ENCODE peak calls at places on chromosomes 12 and 14, in four cellular contexts. One of them, this sample, is unnamed.

GRCh38 chr14:64801800-64802199 is 77.9 kb downstream of the SPTB start:
- DNase-seq in OCI-LY7: no peak
- DNase-seq in HCT116: no peak
- DNase-seq in CD4-positive, alpha-beta T cell: no peak
- DNase-seq in this sample: no peak

GRCh38 chr12:75489613-75490210 is 9.2 kb downstream of the GLIPR1 start:
- DNase-seq in CD4-positive, alpha-beta T cell: no peak
- DNase-seq in OCI-LY7: no peak
- DNase-seq in HCT116: peak; percentile 62
- DNase-seq in this sample: peak; percentile 68

GRCh38 chr14:34051966-34052657 is 101.2 kb upstream of the EGLN3 start:
- DNase-seq in HCT116: peak; percentile 88
- DNase-seq in OCI-LY7: no peak
- DNase-seq in CD4-positive, alpha-beta T cell: no peak
- DNase-seq in this sample: no peak

GRCh38 chr14:34797747-34798583 is 77.2 kb downstream of the BAZ1A start:
- DNase-seq in CD4-positive, alpha-beta T cell: no peak
- DNase-seq in OCI-LY7: no peak
- DNase-seq in HCT116: no peak
- DNase-seq in this sample: no peak

GRCh38 chr14:55454264-55455151 is 14.1 kb upstream of the TBPL2 start:
- DNase-seq in HCT116: peak; percentile 83
- DNase-seq in CD4-positive, alpha-beta T cell: no peak
- DNase-seq in OCI-LY7: no peak
- DNase-seq in this sample: peak; percentile 88

GRCh38 chr12:47021298-47021697 is 58.1 kb upstream of the PCED1B start:
- DNase-seq in CD4-positive, alpha-beta T cell: no peak
- DNase-seq in HCT116: peak; percentile 90
- DNase-seq in OCI-LY7: peak; percentile 56
- DNase-seq in this sample: peak; percentile 36

GRCh38 chr14:83355609-83356008 is 1822.0 kb upstream of the SEL1L start:
- DNase-seq in CD4-positive, alpha-beta T cell: no peak
- DNase-seq in OCI-LY7: peak; percentile 50
- DNase-seq in HCT116: no peak
- DNase-seq in this sample: no peak

GRCh38 chr14:100384819-100385813 is 62.0 kb downstream of the SLC25A47 start:
- DNase-seq in OCI-LY7: peak; percentile 19
- DNase-seq in HCT116: peak; percentile 35
- DNase-seq in CD4-positive, alpha-beta T cell: no peak
- DNase-seq in this sample: peak; percentile 81

GRCh38 chr12:5748027-5748426 is 197.0 kb downstream of the ANO2 start:
- DNase-seq in HCT116: no peak
- DNase-seq in CD4-positive, alpha-beta T cell: no peak
- DNase-seq in OCI-LY7: no peak
- DNase-seq in this sample: no peak

DNA sequence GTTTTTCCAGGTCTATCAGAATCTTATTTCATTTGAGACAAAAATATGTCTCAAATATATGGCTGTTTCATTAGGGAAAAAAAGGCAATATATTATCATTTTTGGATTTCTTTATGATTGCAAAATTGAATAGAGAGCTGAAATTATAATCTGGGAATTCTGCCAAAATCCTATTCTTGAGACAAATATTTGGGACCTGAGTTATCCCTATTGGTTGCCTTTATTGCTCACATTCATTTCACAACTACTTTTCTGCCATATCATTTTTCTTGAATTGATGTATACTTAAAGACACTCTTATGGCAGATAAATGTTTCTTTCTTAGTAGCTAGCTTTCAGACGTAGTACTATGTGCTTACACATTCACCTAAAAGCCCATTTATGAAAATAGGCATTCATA is 241.6 kb upstream of the NOVA1 start:
- DNase-seq in CD4-positive, alpha-beta T cell: no peak
- DNase-seq in HCT116: no peak
- DNase-seq in OCI-LY7: no peak
- DNase-seq in this sample: no peak
- H3K9me3 ChIP-seq in CD4-positive, alpha-beta T cell: no peaks in the 10 kb centered on the region
- H3K9me3 ChIP-seq in HCT116: peaks cover 37% of the 10 kb centered on the region
- H3K9me3 ChIP-seq in OCI-LY7: peaks cover 22% of the 10 kb centered on the region
- H3K9me3 ChIP-seq in this sample: no peaks in the 10 kb centered on the region

GRCh38 chr14:80681651-80682050 is 259.9 kb downstream of the CEP128 start:
- DNase-seq in HCT116: no peak
- DNase-seq in CD4-positive, alpha-beta T cell: no peak
- DNase-seq in OCI-LY7: no peak
- DNase-seq in this sample: no peak

GRCh38 chr14:80678436-80678835 is 263.1 kb downstream of the CEP128 start:
- DNase-seq in HCT116: no peak
- DNase-seq in OCI-LY7: no peak
- DNase-seq in CD4-positive, alpha-beta T cell: no peak
- DNase-seq in this sample: no peak

GRCh38 chr14:80679273-80679672 is 262.3 kb downstream of the CEP128 start:
- DNase-seq in HCT116: no peak
- DNase-seq in OCI-LY7: no peak
- DNase-seq in CD4-positive, alpha-beta T cell: no peak
- DNase-seq in this sample: no peak
- H3K9me3 ChIP-seq in HCT116: peaks cover 4% of the 10 kb centered on the region
- H3K9me3 ChIP-seq in OCI-LY7: peaks cover 4% of the 10 kb centered on the region
- H3K9me3 ChIP-seq in CD4-positive, alpha-beta T cell: peaks cover 19% of the 10 kb centered on the region
- H3K9me3 ChIP-seq in this sample: no peaks in the 10 kb centered on the region

DNA sequence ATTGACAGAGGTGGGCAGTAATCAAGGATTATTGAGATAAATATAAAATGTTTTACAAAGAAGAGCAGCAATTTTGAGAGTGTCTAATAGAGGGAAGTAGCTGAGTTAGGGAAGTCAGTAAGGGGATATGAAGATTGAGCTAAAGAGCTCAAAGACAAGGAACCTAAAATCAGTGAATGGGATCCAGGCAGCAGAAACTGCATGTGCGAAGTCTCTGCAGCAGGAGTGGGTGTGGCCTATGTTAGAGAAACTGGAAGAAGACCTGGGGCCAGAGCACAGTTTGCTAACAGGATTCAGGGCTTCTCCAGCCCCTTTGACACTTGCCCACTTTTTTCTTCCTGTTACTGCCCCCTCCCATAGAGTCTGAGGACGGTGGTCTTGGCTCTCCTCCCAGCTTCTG is 36.3 kb upstream of the PLXNC1 start:
- DNase-seq in CD4-positive, alpha-beta T cell: no peak
- DNase-seq in OCI-LY7: no peak
- DNase-seq in HCT116: no peak
- DNase-seq in this sample: no peak
- H3K9me3 ChIP-seq in CD4-positive, alpha-beta T cell: no peaks in the 10 kb centered on the region
- H3K9me3 ChIP-seq in OCI-LY7: no peaks in the 10 kb centered on the region
- H3K9me3 ChIP-seq in HCT116: no peaks in the 10 kb centered on the region
- H3K9me3 ChIP-seq in this sample: no peaks in the 10 kb centered on the region

DNA sequence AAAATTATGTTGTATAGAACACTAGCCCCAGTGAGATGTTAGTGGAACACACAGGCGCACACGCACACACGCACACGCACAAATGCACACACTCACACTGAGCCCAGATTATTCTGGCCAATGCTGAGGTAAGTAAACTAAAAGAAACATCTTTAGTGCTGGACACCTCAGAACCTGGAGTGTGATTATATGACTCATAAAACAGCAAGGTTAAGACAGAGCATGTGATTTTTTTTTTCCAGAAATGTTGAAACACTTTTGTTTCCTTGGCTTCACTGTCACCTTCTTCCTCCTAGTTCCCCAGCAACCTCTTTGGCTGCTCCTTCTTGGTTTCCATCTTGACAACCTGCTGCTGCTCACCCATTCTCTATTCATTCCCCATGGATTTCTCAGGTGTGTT is 141.0 kb upstream of the ALG10B start:
- DNase-seq in CD4-positive, alpha-beta T cell: no peak
- DNase-seq in OCI-LY7: no peak
- DNase-seq in HCT116: no peak
- DNase-seq in this sample: no peak
- H3K9me3 ChIP-seq in CD4-positive, alpha-beta T cell: no peaks in the 10 kb centered on the region
- H3K9me3 ChIP-seq in OCI-LY7: no peaks in the 10 kb centered on the region
- H3K9me3 ChIP-seq in HCT116: no peaks in the 10 kb centered on the region
- H3K9me3 ChIP-seq in this sample: peaks cover 5% of the 10 kb centered on the region

GRCh38 chr12:967641-968040 is 18.1 kb upstream of the RAD52 start:
- DNase-seq in CD4-positive, alpha-beta T cell: no peak
- DNase-seq in OCI-LY7: no peak
- DNase-seq in HCT116: no peak
- DNase-seq in this sample: no peak
- H3K9me3 ChIP-seq in CD4-positive, alpha-beta T cell: no peaks in the 10 kb centered on the region
- H3K9me3 ChIP-seq in OCI-LY7: no peaks in the 10 kb centered on the region
- H3K9me3 ChIP-seq in HCT116: no peaks in the 10 kb centered on the region
- H3K9me3 ChIP-seq in this sample: no peaks in the 10 kb centered on the region

GRCh38 chr14:61376314-61376713 is 54.9 kb downstream of the PRKCH start:
- DNase-seq in HCT116: no peak
- DNase-seq in CD4-positive, alpha-beta T cell: no peak
- DNase-seq in OCI-LY7: no peak
- DNase-seq in this sample: no peak

GRCh38 chr14:61375218-61375617 is 53.8 kb downstream of the PRKCH start:
- DNase-seq in HCT116: no peak
- DNase-seq in OCI-LY7: no peak
- DNase-seq in CD4-positive, alpha-beta T cell: no peak
- DNase-seq in this sample: no peak

GRCh38 chr14:61372379-61372778 is 51.0 kb downstream of the PRKCH start:
- DNase-seq in OCI-LY7: no peak
- DNase-seq in HCT116: no peak
- DNase-seq in CD4-positive, alpha-beta T cell: no peak
- DNase-seq in this sample: no peak

GRCh38 chr14:61374284-61374683 is 52.9 kb downstream of the PRKCH start:
- DNase-seq in OCI-LY7: peak; percentile 8
- DNase-seq in CD4-positive, alpha-beta T cell: no peak
- DNase-seq in HCT116: no peak
- DNase-seq in this sample: no peak

DNA sequence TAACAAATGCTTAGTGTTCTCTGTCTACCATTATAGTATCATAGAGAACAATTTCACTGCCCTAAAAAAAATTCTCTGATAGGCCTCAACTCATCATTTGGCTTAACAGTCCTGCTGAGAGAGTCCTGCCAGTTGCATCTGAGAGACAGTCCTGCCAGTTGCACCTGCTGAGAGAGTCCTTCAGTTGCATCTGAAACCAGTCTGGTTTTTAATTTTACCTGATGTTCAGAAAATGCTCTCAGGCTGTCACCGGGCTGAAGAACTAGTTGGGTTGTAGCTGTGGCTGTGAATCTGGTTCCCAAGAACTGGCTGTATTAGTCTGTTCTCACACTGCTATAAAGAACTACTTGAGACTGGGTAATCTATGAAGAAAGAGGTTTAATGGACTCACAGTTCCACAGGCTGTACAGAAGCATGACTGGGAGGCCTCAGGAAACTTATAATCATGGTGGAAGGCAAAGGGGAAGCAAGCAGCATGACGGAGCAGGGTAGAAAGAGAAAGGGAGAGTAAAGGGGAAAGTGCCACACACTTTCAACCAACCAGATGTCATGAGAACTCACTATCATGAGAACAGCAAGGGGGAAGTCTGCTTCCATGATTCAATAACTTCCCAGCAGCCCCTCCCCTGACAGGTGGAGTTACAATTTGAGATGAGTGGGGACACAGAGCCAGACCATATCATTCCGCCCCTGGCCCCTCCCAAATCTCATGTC is 51.6 kb downstream of the PRKCH start:
- DNase-seq in OCI-LY7: no peak
- DNase-seq in HCT116: no peak
- DNase-seq in CD4-positive, alpha-beta T cell: no peak
- DNase-seq in this sample: no peak
- H3K9me3 ChIP-seq in OCI-LY7: peaks cover 8% of the 10 kb centered on the region
- H3K9me3 ChIP-seq in HCT116: peaks cover 12% of the 10 kb centered on the region
- H3K9me3 ChIP-seq in CD4-positive, alpha-beta T cell: peaks cover 32% of the 10 kb centered on the region
- H3K9me3 ChIP-seq in this sample: peaks cover 6% of the 10 kb centered on the region

GRCh38 chr14:70441641-70442040 is 10.3 kb upstream of the ADAM21 start:
- DNase-seq in OCI-LY7: no peak
- DNase-seq in HCT116: no peak
- DNase-seq in CD4-positive, alpha-beta T cell: no peak
- DNase-seq in this sample: no peak
- H3K9me3 ChIP-seq in OCI-LY7: peaks cover 16% of the 10 kb centered on the region
- H3K9me3 ChIP-seq in HCT116: peaks cover 16% of the 10 kb centered on the region
- H3K9me3 ChIP-seq in CD4-positive, alpha-beta T cell: peaks cover 39% of the 10 kb centered on the region
- H3K9me3 ChIP-seq in this sample: peaks cover 6% of the 10 kb centered on the region

DNA sequence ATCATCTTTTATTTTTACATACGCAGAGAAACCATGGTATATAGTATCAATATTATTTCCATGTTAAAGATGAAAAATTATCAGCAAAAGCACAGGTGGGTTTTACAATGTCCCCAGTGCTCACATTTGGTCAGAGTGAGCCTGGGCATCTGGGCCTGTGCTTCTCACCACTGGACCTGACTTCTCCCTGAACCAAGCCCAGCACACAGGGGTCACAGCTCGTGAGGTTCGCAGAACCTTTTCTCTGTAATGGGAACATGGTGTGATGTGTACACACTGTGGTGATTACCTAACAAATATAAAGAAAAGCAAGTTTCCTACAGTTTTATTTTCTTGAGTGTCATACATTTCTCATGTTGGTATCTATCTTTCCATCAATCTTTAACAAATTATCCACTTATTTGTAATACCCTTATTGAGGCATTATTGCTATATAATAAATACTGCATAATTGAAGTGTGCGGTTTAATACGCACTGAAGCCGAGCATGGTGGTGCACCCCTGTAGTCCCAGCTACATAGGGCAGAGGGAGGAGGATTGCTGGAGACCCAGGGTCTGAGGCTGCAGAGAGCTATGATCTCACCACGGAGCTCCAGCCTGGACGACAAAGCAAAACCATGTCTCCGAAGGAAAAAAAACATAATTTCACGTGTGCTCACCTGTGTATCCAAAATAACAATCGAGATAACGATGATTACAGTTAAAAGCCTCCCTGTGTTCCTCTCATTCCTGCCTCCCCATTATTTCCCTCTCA is 743.2 kb downstream of the TMEM121 start:
- DNase-seq in CD4-positive, alpha-beta T cell: no peak
- DNase-seq in HCT116: no peak
- DNase-seq in OCI-LY7: no peak
- DNase-seq in this sample: no peak
- H3K9me3 ChIP-seq in CD4-positive, alpha-beta T cell: no peaks in the 10 kb centered on the region
- H3K9me3 ChIP-seq in HCT116: peaks cover 10% of the 10 kb centered on the region
- H3K9me3 ChIP-seq in OCI-LY7: no peaks in the 10 kb centered on the region
- H3K9me3 ChIP-seq in this sample: no peaks in the 10 kb centered on the region

This sample was measured in osteoblast.